ENCODE peak calls at places on chromosome 1, in six cellular contexts. G is RWPE1, R is fibroblast of lung, X is A549, E is heart right ventricle, K is testis. N is an unnamed sample.

GRCh38 chr1:26282694-26283019 is 2.8 kb downstream of the SH3BGRL3 start:
- DNase-seq in X (no peak), R (no peak), E (no peak), K (no peak), G (no peak), N (no peak)

GRCh38 chr1:18463063-18463462 is 17.7 kb upstream of the KLHDC7A start:
- DNase-seq in K (no peak), R (no peak), G (no peak), E (no peak), X (no peak), N (no peak)

GRCh38 chr1:108007531-108007930 is 42.6 kb upstream of the VAV3 start:
- DNase-seq in E (no peak), R (no peak), X (no peak), G (peak), K (no peak), N (no peak)

GRCh38 chr1:182248721-182249120 is 142.9 kb downstream of the GLUL start:
- DNase-seq in K (no peak), E (no peak), G (no peak), X (no peak), R (no peak), N (no peak)

GRCh38 chr1:4150262-4150661 is 250.2 kb upstream of the C1orf174 start:
- DNase-seq in X (no peak), R (no peak), E (no peak), G (no peak), K (no peak), N (no peak)

GRCh38 chr1:43423672-43424550 is 29.8 kb downstream of the HYI start:
- DNase-seq in K (no peak), E (no peak), G (peak), R (no peak), X (no peak), N (no peak)

GRCh38 chr1:243447342-243447741 is 191.5 kb downstream of the SDCCAG8 start:
- DNase-seq in G (peak), K (peak), R (peak), X (no peak), E (no peak), N (no peak)

GRCh38 chr1:219324629-219325367 is 151.1 kb downstream of the LYPLAL1 start:
- DNase-seq in X (peak), R (peak), K (no peak), E (no peak), G (peak), N (no peak)

GRCh38 chr1:20200966-20201365 is 14.6 kb upstream of the PLA2G2C start:
- DNase-seq in E (no peak), X (no peak), R (no peak), G (no peak), K (no peak), N (no peak)

GRCh38 chr1:12458571-12458970 is 159.4 kb downstream of the DHRS3 start:
- DNase-seq in R (no peak), X (no peak), E (no peak), G (no peak), K (no peak), N (no peak)

GRCh38 chr1:17777330-17777729 is 22.2 kb downstream of the ACTL8 start:
- DNase-seq in G (no peak), R (no peak), K (no peak), E (no peak), X (no peak), N (no peak)

GRCh38 chr1:109669246-109669948 is 1.5 kb downstream of the GSTM2 start:
- DNase-seq in G (no peak), X (no peak), R (no peak), K (no peak), E (no peak), N (no peak)

GRCh38 chr1:160748182-160748876 is 9.3 kb downstream of the SLAMF7 start:
- DNase-seq in X (peak), R (no peak), K (no peak), G (peak), E (no peak), N (no peak)

GRCh38 chr1:52915211-52915854 is 6.2 kb downstream of the ECHDC2 start:
- DNase-seq in G (no peak), K (no peak), X (no peak), E (no peak), R (no peak), N (no peak)

GRCh38 chr1:3690282-3691065 is 38.2 kb downstream of the TP73 start:
- DNase-seq in K (no peak), R (no peak), E (no peak), X (no peak), G (peak), N (no peak)

GRCh38 chr1:98661544-98662353 is at the start of gene SNX7:
- DNase-seq in E (peak), R (peak), G (peak), K (peak), X (peak), N (peak)

GRCh38 chr1:201715801-201716741 is 112.9 kb upstream of the IPO9 start:
- DNase-seq in K (no peak), R (no peak), X (no peak), G (no peak), E (no peak), N (no peak)

GRCh38 chr1:111920221-111921024 is 69.0 kb downstream of the KCND3 start:
- DNase-seq in E (no peak), X (no peak), G (peak), K (peak), R (no peak), N (peak)

GRCh38 chr1:161333166-161333565 is 19.0 kb downstream of the SDHC start:
- DNase-seq in R (no peak), G (no peak), X (no peak), E (no peak), K (no peak), N (no peak)

GRCh38 chr1:181100015-181100905 is 11.8 kb downstream of the IER5 start:
- DNase-seq in K (no peak), X (no peak), R (no peak), G (peak), E (no peak), N (no peak)

GRCh38 chr1:236608930-236609726 is 4.8 kb upstream of the HEATR1 start:
- DNase-seq in E (peak), R (peak), G (peak), K (peak), X (peak), N (no peak)

GRCh38 chr1:49298304-49298703 is 521.6 kb upstream of the BEND5 start:
- DNase-seq in K (peak), R (no peak), X (no peak), E (no peak), G (no peak), N (no peak)

GRCh38 chr1:1421147-1421906 is at the start of gene ANKRD65:
- DNase-seq in K (no peak), E (no peak), X (no peak), G (peak), R (no peak), N (no peak)

GRCh38 chr1:112715264-112716053 is at the start of gene PPM1J:
- DNase-seq in K (peak), R (peak), G (peak), E (peak), X (peak), N (peak)

GRCh38 chr1:229229137-229229720 is 41.7 kb upstream of the RAB4A start:
- DNase-seq in R (no peak), K (no peak), G (peak), E (no peak), X (peak), N (no peak)

GRCh38 chr1:18938707-18939070 is 17.8 kb downstream of the IFFO2 start:
- DNase-seq in K (no peak), E (no peak), X (no peak), R (no peak), G (no peak), N (peak)

GRCh38 chr1:6260961-6261614 is at the start of gene GPR153:
- DNase-seq in R (peak), K (no peak), E (peak), G (no peak), X (no peak), N (no peak)

GRCh38 chr1:115282825-115283224 is 55.2 kb downstream of the NGF start:
- DNase-seq in K (peak), G (no peak), R (peak), X (no peak), E (peak), N (peak)

GRCh38 chr1:115283249-115283648 is 54.8 kb downstream of the NGF start:
- DNase-seq in E (peak), X (no peak), K (peak), G (no peak), R (no peak), N (no peak)

GRCh38 chr1:115281143-115281542 is 56.9 kb downstream of the NGF start:
- DNase-seq in E (no peak), G (no peak), X (no peak), R (no peak), K (no peak), N (no peak)

GRCh38 chr1:115284209-115284608 is 53.8 kb downstream of the NGF start:
- DNase-seq in E (no peak), X (no peak), K (no peak), G (no peak), R (peak), N (no peak)

GRCh38 chr1:115283681-115284146 is 54.3 kb downstream of the NGF start:
- DNase-seq in E (peak), R (no peak), X (no peak), G (no peak), K (no peak), N (no peak)
- H3K27ac ChIP-seq in E (peak), R (peak), X (no peak), G (no peak), K (peak), N (no peak)

GRCh38 chr1:85225624-85226380 is 25.0 kb upstream of the SYDE2 start:
- DNase-seq in K (no peak), R (no peak), X (no peak), G (no peak), E (no peak), N (no peak)

GRCh38 chr1:85220756-85221166 is 19.9 kb upstream of the SYDE2 start:
- DNase-seq in R (peak), K (no peak), E (no peak), X (no peak), G (no peak), N (no peak)

GRCh38 chr1:85224734-85225623 is 24.2 kb upstream of the SYDE2 start:
- DNase-seq in E (peak), K (no peak), R (peak), X (no peak), G (no peak), N (no peak)

GRCh38 chr1:85219853-85220610 is 19.2 kb upstream of the SYDE2 start:
- DNase-seq in X (no peak), R (no peak), E (no peak), K (no peak), G (no peak), N (no peak)

GRCh38 chr1:85223334-85223733 is 22.5 kb upstream of the SYDE2 start:
- DNase-seq in X (no peak), G (no peak), R (no peak), E (no peak), K (no peak), N (no peak)
- H3K27ac ChIP-seq in X (no peak), G (no peak), R (no peak), E (no peak), K (no peak), N (no peak)

DNA sequence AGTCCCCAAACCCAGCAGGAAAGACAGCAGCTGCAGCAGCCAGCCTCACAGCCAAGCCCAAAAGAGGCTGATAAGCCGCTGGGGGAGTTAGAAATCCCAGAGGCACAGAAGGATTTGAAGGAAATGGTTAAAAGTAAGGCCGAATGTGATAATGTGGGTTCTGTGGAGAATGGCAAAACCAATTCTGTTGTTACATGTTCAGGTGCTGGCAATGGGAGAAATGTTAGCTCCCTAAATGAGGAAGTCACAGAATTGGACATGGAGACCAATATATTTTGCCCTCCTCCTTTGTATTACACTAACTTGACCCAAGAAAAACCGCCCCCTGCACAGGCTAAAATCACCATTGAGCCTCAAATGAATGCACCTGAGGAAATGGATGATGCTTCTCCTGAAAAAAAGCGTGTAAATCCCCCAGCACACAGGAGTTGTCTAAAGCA is 875 bp downstream of the MAP10 start:
- DNase-seq in K (no peak), R (no peak), G (no peak), E (no peak), X (no peak), N (no peak)
- H3K27ac ChIP-seq in K (peak), R (no peak), G (no peak), E (peak), X (peak), N (peak)

GRCh38 chr1:15705184-15705566 is 21.1 kb downstream of the PLEKHM2 start:
- DNase-seq in X (no peak), G (no peak), K (no peak), R (no peak), E (no peak), N (no peak)

GRCh38 chr1:15706751-15707150 is 22.6 kb downstream of the PLEKHM2 start:
- DNase-seq in R (no peak), K (no peak), E (no peak), X (no peak), G (no peak), N (no peak)

GRCh38 chr1:15707239-15707940 is 23.3 kb downstream of the PLEKHM2 start:
- DNase-seq in R (no peak), G (no peak), E (no peak), K (no peak), X (no peak), N (no peak)

GRCh38 chr1:15709226-15709625 is 25.1 kb downstream of the PLEKHM2 start:
- DNase-seq in X (no peak), R (no peak), K (no peak), E (no peak), G (no peak), N (no peak)

DNA sequence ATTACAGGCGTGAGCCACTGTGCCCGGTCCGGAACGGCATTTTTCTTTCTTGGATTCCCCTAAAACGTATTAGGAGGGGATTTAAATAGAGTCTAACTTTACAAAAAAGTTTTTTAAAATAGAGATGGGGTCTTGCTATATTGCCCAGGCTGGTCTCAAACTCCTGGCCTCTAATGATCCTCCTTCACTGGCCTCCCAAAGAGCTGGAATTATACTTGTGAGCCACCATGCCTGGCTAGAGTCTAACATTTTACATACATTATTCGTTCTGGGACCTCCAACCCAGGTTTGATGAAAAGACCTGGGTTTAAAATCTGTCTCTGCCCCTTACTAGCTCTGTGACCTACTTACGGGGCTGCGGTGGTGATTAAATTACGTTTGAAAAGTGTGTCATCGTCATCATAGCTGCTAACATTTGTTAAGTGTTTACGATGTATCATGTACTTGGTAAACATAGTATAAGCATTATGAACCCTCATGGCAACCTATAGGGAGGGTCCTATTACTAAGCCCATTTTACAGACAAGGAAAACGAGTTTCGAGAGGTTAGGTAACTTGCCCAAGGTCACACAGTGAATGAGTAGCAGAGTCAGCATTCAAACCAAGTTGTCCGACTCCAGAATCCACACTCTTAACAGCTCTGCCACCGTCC is 24.5 kb downstream of the PLEKHM2 start:
- DNase-seq in X (no peak), R (no peak), G (no peak), K (no peak), E (no peak), N (no peak)
- H3K27ac ChIP-seq in X (no peak), R (no peak), G (no peak), K (no peak), E (no peak), N (no peak)

GRCh38 chr1:245571872-245572294 is 417.1 kb downstream of the KIF26B start:
- DNase-seq in R (no peak), K (no peak), G (no peak), E (no peak), X (no peak), N (no peak)
- H3K27ac ChIP-seq in R (no peak), K (no peak), G (no peak), E (no peak), X (no peak), N (no peak)

GRCh38 chr1:75671708-75672107 is 52.8 kb upstream of the ACADM start:
- DNase-seq in R (no peak), K (no peak), X (no peak), G (no peak), E (no peak), N (no peak)
- H3K27ac ChIP-seq in R (no peak), K (no peak), X (no peak), G (no peak), E (no peak), N (no peak)

DNA sequence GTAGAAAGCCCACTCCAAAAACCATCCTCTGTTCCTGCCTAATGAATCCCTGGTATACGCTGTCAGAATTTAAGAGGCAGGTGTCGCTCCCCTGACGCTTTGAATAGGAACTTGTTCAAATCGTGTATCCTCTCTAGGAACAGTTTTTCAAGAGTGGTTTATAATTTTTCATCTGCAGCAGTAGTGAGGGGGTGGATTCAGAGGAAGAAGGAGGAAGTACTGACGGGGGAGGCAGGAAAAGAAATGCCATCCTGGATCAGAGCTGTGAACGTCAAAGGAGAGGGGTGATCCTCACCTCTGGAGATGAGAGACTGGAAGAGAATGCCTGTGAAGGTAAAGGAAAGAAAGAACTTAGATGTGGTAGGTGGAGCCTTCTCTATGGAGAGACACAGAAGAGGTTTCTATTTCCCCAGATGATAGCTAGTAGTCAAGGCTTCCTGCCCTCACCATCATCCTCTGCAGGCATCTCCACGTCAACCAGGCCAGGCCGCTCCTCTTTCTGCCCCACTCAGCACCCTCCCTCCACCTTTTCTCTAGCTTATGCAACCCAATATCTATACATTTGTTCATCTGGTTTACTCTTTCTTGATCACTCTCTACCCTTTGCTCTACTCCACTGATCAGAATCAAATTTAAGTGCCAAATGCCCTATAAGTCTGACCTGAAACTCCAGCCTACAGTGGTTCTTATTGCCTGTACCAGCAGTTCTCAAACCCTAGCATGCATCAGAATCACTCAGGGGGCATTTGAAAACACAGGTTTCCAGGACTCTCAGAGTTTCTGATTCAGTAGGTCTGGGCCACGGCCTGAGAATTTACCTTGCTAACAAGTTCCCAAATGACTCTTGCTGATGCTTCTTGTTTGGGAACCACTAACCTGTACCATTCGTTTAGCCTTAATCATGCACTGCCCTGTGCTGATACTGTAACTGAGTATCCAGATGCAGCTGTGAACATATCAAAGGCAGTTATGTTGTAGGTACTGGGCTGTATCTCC is 13.1 kb upstream of the BCL9 start:
- DNase-seq in G (no peak), R (no peak), E (no peak), K (no peak), X (no peak), N (no peak)
- H3K27ac ChIP-seq in G (no peak), R (no peak), E (no peak), K (no peak), X (no peak), N (no peak)

GRCh38 chr1:222420621-222421020 is 127.3 kb downstream of the HHIPL2 start:
- DNase-seq in G (no peak), E (no peak), K (no peak), R (no peak), X (no peak), N (no peak)
- H3K27ac ChIP-seq in G (no peak), E (peak), K (no peak), R (no peak), X (no peak), N (no peak)

DNA sequence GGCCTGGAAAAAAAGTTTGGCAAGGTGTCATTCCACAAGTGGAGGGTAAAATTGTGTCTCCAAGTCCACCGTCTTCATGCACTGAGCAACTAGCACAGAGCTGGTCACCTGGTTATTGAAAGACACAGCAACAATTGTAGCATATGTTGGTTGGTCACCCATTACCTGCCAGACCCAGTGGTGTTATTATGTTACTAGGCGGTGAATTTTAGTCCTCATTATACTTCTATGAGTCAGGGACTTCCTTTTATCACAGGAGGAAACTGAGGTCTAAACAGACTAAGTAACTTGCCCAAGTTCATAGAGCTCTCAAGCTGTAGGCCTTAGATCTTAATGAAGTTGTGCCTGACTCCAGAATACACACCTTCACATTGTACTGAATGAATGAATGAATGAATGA is 94.9 kb upstream of the VANGL1 start:
- DNase-seq in R (no peak), E (no peak), X (no peak), K (no peak), G (no peak), N (no peak)
- H3K27ac ChIP-seq in R (peak), E (no peak), X (peak), K (no peak), G (peak), N (no peak)